ENCODE peak calls at places on chromosomes 13 and 19, in nine cellular contexts. Z is lower leg skin, U is body of pancreas, Y is sigmoid colon, P is ovary, S is heart left ventricle, W is breast epithelium, E is stomach, T is uterus. Q is an unnamed sample.

GRCh38 chr13:48233097-48233885 is at the start of gene ITM2B:
- DNase-seq in T (peak), Y (peak), S (peak), Z (no peak), E (peak), U (peak), W (peak), P (peak), Q (peak)

GRCh38 chr19:20664917-20665781 is 3.8 kb upstream of the ZNF626 start:
- DNase-seq in U (no peak), W (no peak), P (peak), T (no peak), E (no peak), Z (no peak), Y (no peak), S (peak), Q (no peak)

GRCh38 chr19:47036233-47036651 is 12.2 kb downstream of the TMEM160 start:
- DNase-seq in Y (no peak), W (no peak), P (no peak), S (no peak), T (no peak), E (peak), U (no peak), Z (no peak), Q (no peak)

GRCh38 chr13:20375871-20376270 is 143.8 kb upstream of the GJB6 start:
- DNase-seq in P (no peak), Y (no peak), U (no peak), W (no peak), S (no peak), T (no peak), Z (no peak), E (no peak), Q (no peak)

GRCh38 chr13:38575427-38575826 is 111.5 kb upstream of the FREM2 start:
- DNase-seq in W (no peak), Y (no peak), U (no peak), P (no peak), T (no peak), E (no peak), Z (no peak), S (no peak), Q (no peak)

GRCh38 chr13:55038230-55038629 is 2009.6 kb downstream of the OLFM4 start:
- DNase-seq in Y (no peak), U (no peak), W (no peak), P (no peak), Z (no peak), T (no peak), S (no peak), E (no peak), Q (no peak)

GRCh38 chr13:107124129-107124718 is 556.3 kb upstream of the ARGLU1 start:
- DNase-seq in U (no peak), Z (no peak), P (no peak), Y (no peak), E (no peak), W (no peak), S (no peak), T (no peak), Q (no peak)

GRCh38 chr19:46785054-46785979 is 3.1 kb downstream of the SLC1A5 start:
- DNase-seq in P (no peak), W (no peak), U (no peak), Z (no peak), E (no peak), S (no peak), T (no peak), Y (no peak), Q (no peak)

GRCh38 chr19:48992571-48993174 is 436 bp downstream of the GYS1 start:
- DNase-seq in Z (no peak), Y (peak), W (no peak), T (no peak), U (no peak), S (no peak), P (no peak), E (no peak), Q (no peak)

GRCh38 chr19:50512112-50512998 is 1.4 kb downstream of the ASPDH start:
- DNase-seq in S (no peak), W (no peak), Y (no peak), T (no peak), U (peak), E (no peak), P (peak), Z (no peak), Q (no peak)

GRCh38 chr13:56351041-56351440 is 789.7 kb upstream of the PRR20A start:
- DNase-seq in E (no peak), P (no peak), S (no peak), U (no peak), T (no peak), Y (no peak), Z (no peak), W (no peak), Q (no peak)

GRCh38 chr19:4650159-4650558 is 10.8 kb downstream of the TNFAIP8L1 start:
- DNase-seq in E (no peak), Y (no peak), W (no peak), Z (no peak), U (no peak), S (no peak), P (no peak), T (no peak), Q (no peak)

GRCh38 chr19:30830875-30831274 is 458.7 kb downstream of the ZNF536 start:
- DNase-seq in Y (no peak), Z (no peak), S (no peak), E (no peak), P (no peak), W (no peak), U (no peak), T (no peak), Q (no peak)

GRCh38 chr13:28451482-28452217 is 43.3 kb downstream of the FLT1 start:
- DNase-seq in S (no peak), Y (no peak), Z (no peak), W (no peak), P (no peak), U (no peak), E (no peak), T (no peak), Q (no peak)

GRCh38 chr13:45714170-45714569 is 12.1 kb downstream of the CBY2 start:
- DNase-seq in E (no peak), Y (no peak), Z (no peak), U (no peak), W (no peak), T (no peak), S (no peak), P (no peak), Q (no peak)

GRCh38 chr13:107450931-107451330 is 764.4 kb downstream of the LIG4 start:
- DNase-seq in Y (no peak), U (no peak), E (no peak), W (no peak), Z (no peak), S (peak), T (peak), P (no peak), Q (no peak)

GRCh38 chr19:38417544-38418506 is 8.2 kb downstream of the RASGRP4 start:
- DNase-seq in P (no peak), Y (peak), S (peak), Z (peak), U (peak), W (no peak), E (peak), T (peak), Q (peak)

GRCh38 chr19:47663911-47664771 is 49.1 kb upstream of the EHD2 start:
- DNase-seq in E (peak), P (peak), U (peak), S (peak), T (peak), Z (peak), W (peak), Y (peak), Q (peak)

GRCh38 chr13:99656092-99656745 is 154.9 kb downstream of the TM9SF2 start:
- DNase-seq in U (peak), Z (peak), E (peak), Y (peak), T (peak), P (peak), S (peak), W (peak), Q (peak)

GRCh38 chr19:19071897-19072296 is 8.1 kb downstream of the SLC25A42 start:
- DNase-seq in Y (no peak), U (no peak), P (no peak), T (no peak), E (no peak), S (no peak), W (no peak), Z (no peak), Q (no peak)

GRCh38 chr13:60062502-60062901 is 101.2 kb downstream of the DIAPH3 start:
- DNase-seq in Z (no peak), W (no peak), Y (no peak), E (no peak), U (no peak), P (no peak), T (no peak), S (no peak), Q (no peak)

GRCh38 chr19:35592226-35592625 is 6.3 kb downstream of the PMIS2 start:
- DNase-seq in U (peak), P (no peak), E (peak), W (no peak), T (no peak), Y (no peak), S (no peak), Z (no peak), Q (no peak)

GRCh38 chr19:13953021-13953531 is 767 bp downstream of the DCAF15 start:
- DNase-seq in Z (peak), S (no peak), W (no peak), Y (peak), E (peak), T (no peak), P (no peak), U (no peak), Q (no peak)

GRCh38 chr19:38920529-38921419 is 8.8 kb upstream of the CCER2 start:
- DNase-seq in S (no peak), U (no peak), Y (no peak), Z (no peak), P (no peak), W (no peak), E (no peak), T (no peak), Q (no peak)

GRCh38 chr19:48400018-48400742 is 6.7 kb downstream of the GRIN2D start:
- DNase-seq in Z (no peak), T (no peak), Y (peak), S (peak), U (no peak), E (peak), W (no peak), P (no peak), Q (peak)

GRCh38 chr19:13859361-13859880 is 17.5 kb upstream of the NANOS3 start:
- DNase-seq in E (no peak), S (no peak), U (no peak), Z (no peak), Y (no peak), W (no peak), T (no peak), P (no peak), Q (no peak)

GRCh38 chr13:80599765-80600164 is 258.8 kb upstream of the SPRY2 start:
- DNase-seq in Y (no peak), P (no peak), E (no peak), U (no peak), S (no peak), T (no peak), Z (no peak), W (no peak), Q (no peak)

GRCh38 chr13:27442071-27442647 is 8.2 kb downstream of the MTIF3 start:
- DNase-seq in E (no peak), Z (no peak), Y (no peak), T (no peak), W (no peak), P (no peak), U (no peak), S (no peak), Q (no peak)

GRCh38 chr13:78603240-78603947 is at the start of gene POU4F1:
- DNase-seq in E (no peak), S (no peak), W (no peak), T (no peak), Z (no peak), Y (no peak), P (no peak), U (no peak), Q (no peak)

GRCh38 chr13:72379581-72379980 is 347.8 kb downstream of the MZT1 start:
- DNase-seq in E (no peak), U (no peak), T (no peak), P (no peak), W (no peak), S (no peak), Z (no peak), Y (no peak), Q (no peak)

DNA sequence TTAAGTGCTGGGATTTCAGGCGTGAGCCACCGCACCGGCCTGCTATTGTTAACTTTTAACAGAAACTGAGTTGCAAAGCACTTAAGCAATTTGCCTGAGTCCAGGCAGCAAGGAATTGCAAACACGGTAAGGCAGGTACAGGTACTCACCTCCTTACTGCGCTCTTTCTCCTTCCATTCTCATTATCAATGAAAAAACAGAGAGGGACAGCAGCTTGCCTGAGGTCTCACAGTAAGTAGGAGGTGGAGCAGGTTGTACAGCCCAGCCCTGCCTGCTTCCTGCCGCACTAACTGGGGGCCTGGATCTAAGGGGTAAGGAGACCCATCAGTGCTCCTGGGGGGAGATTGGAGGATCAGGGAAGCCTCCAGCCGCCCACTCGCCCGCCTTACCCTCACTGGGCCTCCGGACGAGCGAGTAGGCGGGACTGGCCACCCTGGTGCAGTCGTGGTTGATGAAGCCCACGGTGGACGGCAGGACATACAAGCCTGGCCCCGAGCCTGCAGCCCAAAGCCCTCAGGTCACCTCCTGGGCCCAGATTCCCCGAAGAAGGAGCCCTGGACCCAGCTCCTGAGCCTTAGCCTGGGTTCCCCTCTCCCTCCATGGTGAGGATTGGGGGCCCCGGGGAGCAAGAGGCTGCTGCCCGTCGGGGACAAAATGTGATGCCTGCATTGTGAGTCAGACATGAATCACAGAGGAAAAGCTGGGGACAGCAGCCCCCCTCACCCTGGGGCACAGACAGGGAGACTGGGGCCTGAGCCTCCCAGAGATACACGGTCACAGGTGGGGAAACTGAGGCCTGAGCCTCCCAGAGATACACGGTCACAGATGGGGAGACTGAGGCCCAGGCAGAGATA is 11.4 kb upstream of the SHC2 start:
- DNase-seq in U (no peak), W (no peak), P (no peak), T (no peak), Y (no peak), S (no peak), E (no peak), Z (no peak), Q (no peak)
- TF ChIP-seq POLR2A in U (no peak), W (no peak), P (no peak), T (no peak), Y (no peak), S (no peak), E (no peak), Z (no peak), Q (no peak)

GRCh38 chr19:15418588-15419412 is at the start of gene AKAP8L:
- DNase-seq in T (peak), U (peak), Y (peak), P (peak), W (peak), S (peak), E (peak), Z (peak), Q (peak)
- TF ChIP-seq POLR2A in T (peak), U (peak), Y (peak), P (peak), W (peak), S (peak), E (peak), Z (no peak), Q (peak)

DNA sequence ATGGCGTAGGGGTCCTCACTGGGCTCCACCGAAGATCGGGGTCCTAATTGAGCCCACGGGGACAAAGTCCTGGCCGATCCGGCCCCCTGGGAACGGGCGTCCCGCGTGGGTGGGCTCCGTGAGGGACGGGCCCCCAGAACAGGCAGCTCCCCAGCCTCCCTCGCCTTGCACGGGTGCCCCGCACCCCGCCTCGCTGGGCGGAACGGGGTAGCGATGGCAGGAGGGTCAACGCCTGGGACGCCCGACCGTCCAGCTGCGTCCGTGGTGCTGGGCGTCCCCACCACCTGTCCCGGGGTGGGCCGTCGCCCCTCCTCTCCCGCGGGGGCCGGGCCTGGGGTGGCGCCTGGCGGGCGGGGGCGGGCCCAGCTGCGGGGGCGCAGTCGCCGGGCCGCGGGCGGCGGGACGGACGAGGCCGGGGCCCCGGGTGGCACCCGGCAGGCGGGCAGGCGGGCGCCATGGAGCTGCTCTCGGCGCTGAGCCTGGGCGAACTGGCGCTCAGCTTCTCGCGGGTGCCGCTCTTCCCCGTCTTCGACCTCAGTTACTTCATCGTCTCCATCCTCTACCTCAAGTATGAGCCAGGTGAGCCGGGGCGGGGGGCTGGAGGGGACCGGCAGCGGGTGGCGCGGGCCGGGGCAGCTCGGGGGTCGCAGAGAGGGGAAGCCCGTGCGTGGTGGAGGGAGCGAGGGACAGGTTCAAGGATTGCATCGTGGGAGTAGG is at the start of gene TMEM38A:
- DNase-seq in Z (peak), T (peak), S (peak), E (peak), P (peak), W (peak), U (peak), Y (peak), Q (peak)
- TF ChIP-seq POLR2A in Z (no peak), T (no peak), S (no peak), E (no peak), P (no peak), W (no peak), U (peak), Y (no peak), Q (peak)

GRCh38 chr13:44313674-44314073 is 60.0 kb upstream of the SERP2 start:
- DNase-seq in E (no peak), Z (no peak), S (no peak), U (no peak), Y (no peak), T (no peak), P (no peak), W (no peak), Q (no peak)
- TF ChIP-seq POLR2A in E (no peak), Z (no peak), S (no peak), U (no peak), Y (no peak), T (no peak), P (no peak), W (no peak), Q (no peak)

GRCh38 chr13:110719036-110719710 is 5.7 kb downstream of the ING1 start:
- DNase-seq in W (no peak), P (peak), U (no peak), T (no peak), S (no peak), Y (no peak), Z (no peak), E (no peak), Q (no peak)
- TF ChIP-seq POLR2A in W (no peak), P (no peak), U (no peak), T (no peak), S (no peak), Y (no peak), Z (no peak), E (no peak), Q (no peak)

GRCh38 chr19:55598719-55599467 is 424 bp downstream of the FIZ1 start:
- DNase-seq in U (peak), T (peak), S (peak), E (peak), Y (peak), Z (peak), P (peak), W (peak), Q (peak)
- TF ChIP-seq POLR2A in U (peak), T (peak), S (no peak), E (no peak), Y (no peak), Z (no peak), P (peak), W (no peak), Q (peak)

GRCh38 chr19:10093295-10094186 is 7.4 kb downstream of the SHFL start:
- DNase-seq in U (no peak), Y (no peak), Z (no peak), T (no peak), E (no peak), P (no peak), W (no peak), S (no peak), Q (no peak)
- TF ChIP-seq POLR2A in U (no peak), Y (no peak), Z (no peak), T (no peak), E (no peak), P (no peak), W (no peak), S (no peak), Q (no peak)

Q was measured in gastrocnemius medialis.